ENCODE peak calls at places on chromosomes 7 and 10, in seven cellular contexts. B is ovary, C is sigmoid colon, T is A549, H is breast epithelium, W is heart left ventricle, L is H1. P is an unnamed sample.

GRCh38 chr7:37482505-37482904 is 33.8 kb upstream of the ELMO1 start:
- DNase-seq in B (no peak), C (no peak), T (no peak), H (no peak), W (no peak), L (no peak), P (no peak)

GRCh38 chr7:97351488-97351887 is 234.0 kb downstream of the SDHAF3 start:
- DNase-seq in B (no peak), C (no peak), T (no peak), H (no peak), W (no peak), L (no peak), P (no peak)

GRCh38 chr7:23055582-23056178 is 41.8 kb upstream of the HYCC1 start:
- DNase-seq in B (no peak), C (no peak), T (peak; percentile 73), H (no peak), W (peak; percentile 36), L (no peak), P (peak; percentile 39)

GRCh38 chr10:132425029-132425758 is 28.2 kb downstream of the PWWP2B start:
- DNase-seq in B (no peak), C (no peak), T (no peak), H (no peak), W (no peak), L (no peak), P (no peak)

GRCh38 chr10:112927980-112928379 is 22.1 kb upstream of the TCF7L2 start:
- DNase-seq in B (no peak), C (no peak), T (no peak), H (no peak), W (no peak), L (no peak), P (no peak)

GRCh38 chr7:30510124-30511074 is 5.8 kb upstream of the GGCT start:
- DNase-seq in B (no peak), C (no peak), T (peak; percentile 63), H (no peak), W (no peak), L (no peak), P (peak; percentile 22)

GRCh38 chr7:121913947-121914346 is 41.0 kb downstream of the PTPRZ1 start:
- DNase-seq in B (no peak), C (no peak), T (no peak), H (no peak), W (no peak), L (no peak), P (no peak)

GRCh38 chr10:129025774-129026173 is 441.3 kb upstream of the MGMT start:
- DNase-seq in B (no peak), C (no peak), T (no peak), H (no peak), W (no peak), L (no peak), P (no peak)

GRCh38 chr7:24283900-24284698 is at the start of gene NPY:
- DNase-seq in B (no peak), C (no peak), T (no peak), H (no peak), W (no peak), L (no peak), P (peak; percentile 5)

GRCh38 chr10:130652544-130652943 is 516.4 kb downstream of the GLRX3 start:
- DNase-seq in B (no peak), C (no peak), T (no peak), H (no peak), W (no peak), L (no peak), P (no peak)

GRCh38 chr10:33377658-33378025 is 43.2 kb upstream of the NRP1 start:
- DNase-seq in B (no peak), C (no peak), T (no peak), H (no peak), W (no peak), L (no peak), P (no peak)

GRCh38 chr10:30411263-30411662 is 22.7 kb upstream of the MAP3K8 start:
- DNase-seq in B (no peak), C (no peak), T (no peak), H (no peak), W (no peak), L (no peak), P (no peak)
- H3K4me3 ChIP-seq in B (no peak overlapping the region), C (no peak overlapping the region), T (no peak overlapping the region), H (no peak overlapping the region), W (no peak overlapping the region), L (no peak overlapping the region), P (no peak overlapping the region)

GRCh38 chr10:88097092-88097894 is 233.9 kb downstream of the PTEN start:
- DNase-seq in B (no peak), C (no peak), T (peak; percentile 11), H (no peak), W (no peak), L (no peak), P (no peak)
- TF ChIP-seq POLR2A in B (no peak), C (no peak), T (no peak), H (no peak), W (no peak), L (no peak), P (no peak)

GRCh38 chr10:13916384-13916947 is 329.7 kb downstream of the PRPF18 start:
- DNase-seq in B (no peak), C (no peak), T (no peak), H (no peak), W (no peak), L (no peak), P (no peak)
- H3K4me3 ChIP-seq in B (no peak overlapping the region), C (no peak overlapping the region), T (no peak overlapping the region), H (no peak overlapping the region), W (no peak overlapping the region), L (no peak overlapping the region), P (no peak overlapping the region)

DNA sequence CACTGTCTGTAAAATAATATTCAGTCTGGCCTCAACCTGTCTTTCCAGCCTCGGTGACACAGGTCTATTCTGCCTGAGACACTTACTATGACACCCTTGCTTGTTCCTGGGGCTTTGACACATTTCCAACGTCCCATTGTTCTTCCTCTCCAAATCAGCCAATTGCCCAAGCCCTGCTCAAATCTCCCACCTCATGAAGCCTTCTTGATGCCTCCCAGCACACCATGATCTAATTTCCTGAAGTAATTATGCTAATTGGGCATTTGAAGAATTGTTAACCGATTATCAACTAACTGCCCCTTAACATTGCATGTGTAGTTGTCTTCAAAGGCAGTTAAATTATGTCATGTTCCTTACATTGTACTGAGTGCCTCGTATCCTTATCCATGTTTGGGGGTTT is 33.1 kb downstream of the CAV1 start:
- DNase-seq in B (no peak), C (no peak), T (no peak), H (no peak), W (no peak), L (no peak), P (no peak)
- TF ChIP-seq POLR2A in B (no peak), C (no peak), T (no peak), H (no peak), W (no peak), L (no peak), P (no peak)

GRCh38 chr7:7686806-7687205 is 31.6 kb downstream of the RPA3 start:
- DNase-seq in B (no peak), C (no peak), T (no peak), H (no peak), W (no peak), L (no peak), P (no peak)
- H3K4me3 ChIP-seq in B (no peak overlapping the region), C (no peak overlapping the region), T (no peak overlapping the region), H (no peak overlapping the region), W (no peak overlapping the region), L (no peak overlapping the region), P (no peak overlapping the region)

GRCh38 chr10:69057261-69057950 is 30.5 kb upstream of the SRGN start:
- DNase-seq in B (no peak), C (no peak), T (no peak), H (no peak), W (peak; percentile 69), L (no peak), P (peak; percentile 20)

GRCh38 chr10:69057951-69058297 is 30.0 kb upstream of the SRGN start:
- DNase-seq in B (no peak), C (no peak), T (no peak), H (no peak), W (no peak), L (no peak), P (no peak)

GRCh38 chr10:69060127-69060798 is 27.6 kb upstream of the SRGN start:
- DNase-seq in B (no peak), C (no peak), T (no peak), H (no peak), W (no peak), L (no peak), P (no peak)

GRCh38 chr10:69064762-69065328 is 23.1 kb upstream of the SRGN start:
- DNase-seq in B (no peak), C (no peak), T (no peak), H (no peak), W (no peak), L (no peak), P (no peak)

GRCh38 chr10:69061305-69062161 is 26.4 kb upstream of the SRGN start:
- DNase-seq in B (peak; percentile 64), C (peak; percentile 81), T (peak; percentile 84), H (peak; percentile 25), W (peak; percentile 66), L (no peak), P (no peak)
- TF ChIP-seq POLR2A in B (peak; percentile 33), C (peak; percentile 19), T (no peak), H (no peak), W (no peak), L (no peak), P (no peak)

GRCh38 chr7:152706465-152706864 is 30.5 kb upstream of the XRCC2 start:
- DNase-seq in B (no peak), C (no peak), T (no peak), H (no peak), W (no peak), L (no peak), P (no peak)
- H3K4me3 ChIP-seq in B (no peak overlapping the region), C (no peak overlapping the region), T (no peak overlapping the region), H (no peak overlapping the region), W (no peak overlapping the region), L (peak overlapping the region; percentile 2), P (no peak overlapping the region)